ENCODE peak calls at places on chromosomes 3 and 15, in four cellular contexts. Q is Right ventricle myocardium superior, I is left lung, A is AG09309. Y is an unnamed sample.

GRCh38 chr3:22156868-22157267 is 405.9 kb upstream of the ZNF385D start:
- DNase-seq in I (no peak), A (no peak), Q (no peak), Y (peak; percentile 38)

GRCh38 chr15:41969851-41970431 is 2.4 kb downstream of the EHD4 start:
- DNase-seq in Q (no peak), I (no peak), A (no peak), Y (peak; percentile 18)

GRCh38 chr15:38297623-38298388 is 45.2 kb downstream of the SPRED1 start:
- DNase-seq in Q (no peak), A (no peak), I (no peak), Y (no peak)

GRCh38 chr3:28328188-28329151 is 20.1 kb upstream of the ZCWPW2 start:
- DNase-seq in A (no peak), Q (no peak), I (no peak), Y (no peak)

GRCh38 chr3:133475245-133476010 is 75.6 kb downstream of the BFSP2 start:
- DNase-seq in A (no peak), Q (no peak), I (no peak), Y (no peak)

GRCh38 chr3:187125319-187126031 is 13.8 kb downstream of the RPL39L start:
- DNase-seq in Q (no peak), I (no peak), A (no peak), Y (no peak)

GRCh38 chr3:129614927-129615363 is 8.5 kb upstream of the PLXND1 start:
- DNase-seq in A (no peak), Q (peak; percentile 80), I (peak; percentile 74), Y (no peak)

GRCh38 chr3:52237006-52237658 is 1.8 kb downstream of the TWF2 start:
- DNase-seq in Q (no peak), A (no peak), I (no peak), Y (no peak)

GRCh38 chr15:31261266-31262142 is 65.1 kb upstream of the KLF13 start:
- DNase-seq in I (no peak), A (no peak), Q (no peak), Y (peak; percentile 35)

GRCh38 chr3:158713094-158713499 is 19.2 kb downstream of the RARRES1 start:
- DNase-seq in I (no peak), Q (peak; percentile 58), A (no peak), Y (no peak)

GRCh38 chr3:73559730-73560129 is 65.0 kb downstream of the PDZRN3 start:
- DNase-seq in A (no peak), Q (no peak), I (no peak), Y (no peak)

GRCh38 chr3:185208836-185209235 is 45.0 kb downstream of the EHHADH start:
- DNase-seq in Q (no peak), I (no peak), A (no peak), Y (no peak)

GRCh38 chr3:123104550-123104949 is 37.7 kb downstream of the PDIA5 start:
- DNase-seq in I (no peak), Q (no peak), A (peak; percentile 29), Y (no peak)

GRCh38 chr3:195255571-195256501 is 15.1 kb downstream of the XXYLT1 start:
- DNase-seq in I (peak; percentile 61), Q (no peak), A (no peak), Y (no peak)

GRCh38 chr3:16884748-16885587 is at the start of gene PLCL2:
- DNase-seq in A (no peak), I (peak; percentile 92), Q (peak; percentile 74), Y (no peak)

GRCh38 chr3:118468801-118469200 is 565.8 kb downstream of the IGSF11 start:
- DNase-seq in A (no peak), I (no peak), Q (no peak), Y (no peak)

GRCh38 chr3:197525706-197526105 is 30.1 kb downstream of the BDH1 start:
- DNase-seq in I (peak; percentile 43), Q (no peak), A (no peak), Y (no peak)

GRCh38 chr15:31080618-31081017 is 20.9 kb downstream of the TRPM1 start:
- DNase-seq in Q (peak; percentile 78), I (peak; percentile 89), A (no peak), Y (no peak)

GRCh38 chr15:33111051-33111451 is 83.5 kb downstream of the FMN1 start:
- DNase-seq in Q (no peak), A (no peak), I (no peak), Y (no peak)

GRCh38 chr15:39140060-39140604 is 440.7 kb upstream of the THBS1 start:
- DNase-seq in A (peak; percentile 79), I (no peak), Q (peak; percentile 43), Y (no peak)

GRCh38 chr3:46095307-46095706 is 68.0 kb upstream of the XCR1 start:
- DNase-seq in I (no peak), Q (no peak), A (no peak), Y (no peak)

GRCh38 chr3:115100172-115100571 is 46.9 kb downstream of the ZBTB20 start:
- DNase-seq in A (peak; percentile 25), Q (no peak), I (no peak), Y (no peak)

GRCh38 chr15:83094592-83094991 is 12.9 kb upstream of the TM6SF1 start:
- DNase-seq in Q (no peak), I (no peak), A (no peak), Y (no peak)

GRCh38 chr15:23482764-23483489 is 35.9 kb upstream of the GOLGA6L2 start:
- DNase-seq in A (no peak), Q (no peak), I (no peak), Y (no peak)

GRCh38 chr3:37197810-37198371 is 23.5 kb upstream of the LRRFIP2 start:
- DNase-seq in I (no peak), A (peak; percentile 44), Q (no peak), Y (no peak)

GRCh38 chr3:33331414-33331813 is 54.2 kb downstream of the FBXL2 start:
- DNase-seq in A (peak; percentile 74), I (no peak), Q (no peak), Y (no peak)

GRCh38 chr3:148975277-148975676 is 16.1 kb upstream of the GYG1 start:
- DNase-seq in Q (peak; percentile 79), I (no peak), A (no peak), Y (no peak)

GRCh38 chr15:88744548-88745020 is 58.7 kb upstream of the ACAN start:
- DNase-seq in A (no peak), I (no peak), Q (no peak), Y (no peak)

GRCh38 chr15:57649138-57649537 is 57.4 kb upstream of the POLR2M start:
- DNase-seq in A (peak; percentile 54), Q (no peak), I (no peak), Y (peak; percentile 62)

Y was measured in breast epithelium.